ENCODE peak calls at places on chromosomes 1 and 21, in seven cellular contexts. Y, T, W, L, E, R and S are unnamed samples.

GRCh38 chr21:43574741-43575465 is 84.4 kb downstream of the HSF2BP start:
- DNase-seq in Y (no peak), T (no peak), W (peak), L (no peak), E (no peak), R (no peak), S (no peak)

GRCh38 chr21:38848187-38848609 is 42.5 kb downstream of the ETS2 start:
- DNase-seq in Y (no peak), T (peak), W (peak), L (peak), E (no peak), R (no peak), S (no peak)

GRCh38 chr1:29670752-29671151 is 434.4 kb downstream of the PTPRU start:
- DNase-seq in Y (no peak), T (no peak), W (no peak), L (no peak), E (no peak), R (no peak), S (no peak)

GRCh38 chr1:76919123-76919522 is 51.8 kb downstream of the ST6GALNAC5 start:
- DNase-seq in Y (no peak), T (no peak), W (no peak), L (no peak), E (no peak), R (no peak), S (no peak)

GRCh38 chr1:17437260-17438175 is 2.0 kb downstream of the RCC2 start:
- DNase-seq in Y (peak), T (peak), W (peak), L (peak), E (peak), R (no peak), S (peak)

GRCh38 chr1:36108314-36108713 is 16.7 kb downstream of the COL8A2 start:
- DNase-seq in Y (no peak), T (peak), W (no peak), L (no peak), E (no peak), R (no peak), S (no peak)

GRCh38 chr21:25350056-25350455 is 257.2 kb downstream of the MRPL39 start:
- DNase-seq in Y (no peak), T (peak), W (no peak), L (peak), E (peak), R (no peak), S (peak)

GRCh38 chr1:116820362-116820761 is 66.1 kb downstream of the CD2 start:
- DNase-seq in Y (no peak), T (peak), W (peak), L (peak), E (no peak), R (no peak), S (no peak)

GRCh38 chr1:229786974-229787610 is 161.0 kb downstream of the URB2 start:
- DNase-seq in Y (no peak), T (peak), W (no peak), L (peak), E (no peak), R (no peak), S (no peak)

GRCh38 chr1:150366416-150367296 is 2.7 kb downstream of the RPRD2 start:
- DNase-seq in Y (no peak), T (peak), W (no peak), L (no peak), E (no peak), R (no peak), S (no peak)

GRCh38 chr1:10211805-10212405 is 1.5 kb downstream of the KIF1B start:
- DNase-seq in Y (no peak), T (no peak), W (no peak), L (no peak), E (peak), R (no peak), S (no peak)

GRCh38 chr21:29105218-29105617 is 25.2 kb upstream of the MAP3K7CL start:
- DNase-seq in Y (no peak), T (peak), W (no peak), L (peak), E (no peak), R (no peak), S (no peak)

GRCh38 chr1:110645962-110646735 is 28.6 kb downstream of the KCNA3 start:
- DNase-seq in Y (no peak), T (peak), W (no peak), L (peak), E (no peak), R (no peak), S (no peak)

GRCh38 chr1:117826119-117826518 is 103.3 kb downstream of the GDAP2 start:
- DNase-seq in Y (no peak), T (no peak), W (no peak), L (peak), E (no peak), R (no peak), S (no peak)

GRCh38 chr1:247409869-247410544 is 6.0 kb upstream of the NLRP3 start:
- DNase-seq in Y (peak), T (no peak), W (no peak), L (no peak), E (no peak), R (no peak), S (no peak)

GRCh38 chr1:226001852-226002666 is 2.9 kb upstream of the SDE2 start:
- DNase-seq in Y (no peak), T (peak), W (peak), L (peak), E (no peak), R (no peak), S (peak)

GRCh38 chr1:246114369-246114768 is 392.7 kb downstream of the SMYD3 start:
- DNase-seq in Y (no peak), T (no peak), W (no peak), L (no peak), E (no peak), R (no peak), S (no peak)

GRCh38 chr1:18632711-18633427 is 2.2 kb downstream of the PAX7 start:
- DNase-seq in Y (no peak), T (no peak), W (no peak), L (no peak), E (peak), R (no peak), S (peak)

GRCh38 chr1:12180315-12180714 is 13.5 kb downstream of the TNFRSF1B start:
- DNase-seq in Y (no peak), T (no peak), W (peak), L (no peak), E (no peak), R (no peak), S (no peak)

GRCh38 chr21:36079010-36079649 is 9.3 kb downstream of the CBR1 start:
- DNase-seq in Y (peak), T (no peak), W (peak), L (no peak), E (no peak), R (no peak), S (no peak)

GRCh38 chr1:42211224-42211623 is 46.7 kb upstream of the GUCA2A start:
- DNase-seq in Y (no peak), T (no peak), W (no peak), L (no peak), E (no peak), R (no peak), S (no peak)

GRCh38 chr1:58155418-58156123 is 391.0 kb downstream of the OMA1 start:
- DNase-seq in Y (no peak), T (peak), W (peak), L (peak), E (no peak), R (no peak), S (peak)
- TF ChIP-seq CTCF in Y (peak), T (peak), W (peak), L (no peak), E (peak), R (peak), S (peak)

GRCh38 chr1:205284420-205285144 is 37.0 kb downstream of the NUAK2 start:
- DNase-seq in Y (peak), T (peak), W (peak), L (peak), E (peak), R (peak), S (peak)
- TF ChIP-seq CTCF in Y (no peak), T (peak), W (no peak), L (peak), E (no peak), R (peak), S (no peak)

GRCh38 chr1:217881607-217882332 is 250.6 kb downstream of the SPATA17 start:
- DNase-seq in Y (no peak), T (no peak), W (no peak), L (peak), E (no peak), R (no peak), S (no peak)
- TF ChIP-seq CTCF in Y (no peak), T (no peak), W (no peak), L (no peak), E (peak), R (no peak), S (no peak)

DNA sequence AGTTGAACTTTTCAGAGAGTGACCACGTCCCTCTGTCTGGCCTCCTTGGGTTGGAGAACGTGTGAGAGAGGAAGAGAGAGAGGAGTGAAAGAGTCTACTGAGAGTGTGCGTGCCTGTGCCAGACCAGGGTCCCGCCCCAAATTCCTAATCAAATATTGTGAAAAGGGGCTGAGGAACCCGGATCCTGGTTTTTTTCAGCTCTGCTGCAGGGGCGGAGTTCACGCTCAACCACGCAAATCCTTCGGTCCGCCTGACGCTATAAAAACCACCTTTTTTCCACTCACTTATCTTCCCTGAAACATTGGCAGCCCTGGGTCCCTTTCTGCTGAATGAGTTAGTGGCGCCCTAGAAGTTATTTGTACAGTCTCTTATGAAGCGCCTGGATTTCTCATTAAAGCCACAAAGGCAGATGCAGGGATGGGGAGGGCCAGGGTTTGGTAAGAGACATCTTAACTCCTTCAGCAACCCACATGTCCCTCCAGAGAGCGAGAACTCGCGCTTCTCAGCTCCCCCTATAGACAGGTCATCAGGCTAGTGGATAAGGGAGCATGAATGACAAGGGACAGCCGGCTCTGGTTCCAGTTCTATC is at the start of gene FMOD:
- DNase-seq in Y (no peak), T (peak), W (peak), L (peak), E (no peak), R (peak), S (no peak)
- TF ChIP-seq CTCF in Y (no peak), T (peak), W (no peak), L (peak), E (no peak), R (peak), S (no peak)

GRCh38 chr21:14562959-14563358 is 16.8 kb upstream of the SAMSN1 start:
- DNase-seq in Y (no peak), T (no peak), W (no peak), L (no peak), E (no peak), R (no peak), S (no peak)
- TF ChIP-seq CTCF in Y (no peak), T (no peak), W (no peak), L (no peak), E (no peak), R (no peak), S (no peak)